ENCODE peak calls at places on chromosomes 3 and 15, in four cellular contexts. One of them, this sample, is unnamed.

GRCh38 chr15:63185206-63185605 is 4.2 kb upstream of the RAB8B start:
- DNase-seq in stomach: no peak
- DNase-seq in NCI-H2081: no peak
- DNase-seq in stimulated activated CD4-positive, alpha-beta T cell treated with anti-CD3 and anti-CD28 coated beads, Interleukin-2, amount 100 ng/mL, for 24 hours: no peak
- DNase-seq in this sample: no peak

GRCh38 chr3:124273651-124274050 is 281.7 kb upstream of the ROPN1 start:
- DNase-seq in stomach: no peak
- DNase-seq in NCI-H2081: no peak
- DNase-seq in stimulated activated CD4-positive, alpha-beta T cell treated with anti-CD3 and anti-CD28 coated beads, Interleukin-2, amount 100 ng/mL, for 24 hours: no peak
- DNase-seq in this sample: no peak

GRCh38 chr3:193301441-193301840 is 60.4 kb downstream of the PLAAT1 start:
- DNase-seq in stomach: no peak
- DNase-seq in NCI-H2081: peak
- DNase-seq in stimulated activated CD4-positive, alpha-beta T cell treated with anti-CD3 and anti-CD28 coated beads, Interleukin-2, amount 100 ng/mL, for 24 hours: no peak
- DNase-seq in this sample: no peak

GRCh38 chr3:31606453-31606852 is 73.7 kb downstream of the STT3B start:
- DNase-seq in stomach: no peak
- DNase-seq in NCI-H2081: no peak
- DNase-seq in stimulated activated CD4-positive, alpha-beta T cell treated with anti-CD3 and anti-CD28 coated beads, Interleukin-2, amount 100 ng/mL, for 24 hours: no peak
- DNase-seq in this sample: no peak

GRCh38 chr15:88651971-88652370 is 13.2 kb downstream of the ISG20 start:
- DNase-seq in stomach: no peak
- DNase-seq in NCI-H2081: no peak
- DNase-seq in stimulated activated CD4-positive, alpha-beta T cell treated with anti-CD3 and anti-CD28 coated beads, Interleukin-2, amount 100 ng/mL, for 24 hours: no peak
- DNase-seq in this sample: no peak

GRCh38 chr3:108117245-108117644 is 26.4 kb upstream of the CD47 start:
- DNase-seq in stomach: no peak
- DNase-seq in NCI-H2081: no peak
- DNase-seq in stimulated activated CD4-positive, alpha-beta T cell treated with anti-CD3 and anti-CD28 coated beads, Interleukin-2, amount 100 ng/mL, for 24 hours: no peak
- DNase-seq in this sample: no peak

GRCh38 chr15:41607033-41607432 is 48.0 kb downstream of the TYRO3 start:
- DNase-seq in stomach: no peak
- DNase-seq in NCI-H2081: no peak
- DNase-seq in stimulated activated CD4-positive, alpha-beta T cell treated with anti-CD3 and anti-CD28 coated beads, Interleukin-2, amount 100 ng/mL, for 24 hours: no peak
- DNase-seq in this sample: no peak

GRCh38 chr3:72977463-72977862 is 19.1 kb upstream of the PPP4R2 start:
- DNase-seq in stomach: no peak
- DNase-seq in NCI-H2081: no peak
- DNase-seq in stimulated activated CD4-positive, alpha-beta T cell treated with anti-CD3 and anti-CD28 coated beads, Interleukin-2, amount 100 ng/mL, for 24 hours: no peak
- DNase-seq in this sample: peak

GRCh38 chr15:81336568-81336967 is 12.6 kb upstream of the STARD5 start:
- DNase-seq in stomach: no peak
- DNase-seq in NCI-H2081: no peak
- DNase-seq in stimulated activated CD4-positive, alpha-beta T cell treated with anti-CD3 and anti-CD28 coated beads, Interleukin-2, amount 100 ng/mL, for 24 hours: peak
- DNase-seq in this sample: peak

GRCh38 chr15:91881551-91882297 is 28.2 kb downstream of the SLCO3A1 start:
- DNase-seq in stomach: no peak
- DNase-seq in NCI-H2081: no peak
- DNase-seq in stimulated activated CD4-positive, alpha-beta T cell treated with anti-CD3 and anti-CD28 coated beads, Interleukin-2, amount 100 ng/mL, for 24 hours: no peak
- DNase-seq in this sample: no peak

GRCh38 chr3:142947799-142948575 is 15.5 kb downstream of the PAQR9 start:
- DNase-seq in stomach: no peak
- DNase-seq in NCI-H2081: no peak
- DNase-seq in stimulated activated CD4-positive, alpha-beta T cell treated with anti-CD3 and anti-CD28 coated beads, Interleukin-2, amount 100 ng/mL, for 24 hours: peak
- DNase-seq in this sample: peak

GRCh38 chr3:132205609-132206008 is 111.6 kb upstream of the ACP3 start:
- DNase-seq in stomach: no peak
- DNase-seq in NCI-H2081: no peak
- DNase-seq in stimulated activated CD4-positive, alpha-beta T cell treated with anti-CD3 and anti-CD28 coated beads, Interleukin-2, amount 100 ng/mL, for 24 hours: no peak
- DNase-seq in this sample: no peak

GRCh38 chr15:59174846-59175831 is 31.5 kb upstream of the LDHAL6B start:
- DNase-seq in stomach: peak
- DNase-seq in NCI-H2081: peak
- DNase-seq in stimulated activated CD4-positive, alpha-beta T cell treated with anti-CD3 and anti-CD28 coated beads, Interleukin-2, amount 100 ng/mL, for 24 hours: peak
- DNase-seq in this sample: peak

GRCh38 chr3:194267744-194268658 is 83.1 kb downstream of the CPN2 start:
- DNase-seq in stomach: no peak
- DNase-seq in NCI-H2081: no peak
- DNase-seq in stimulated activated CD4-positive, alpha-beta T cell treated with anti-CD3 and anti-CD28 coated beads, Interleukin-2, amount 100 ng/mL, for 24 hours: no peak
- DNase-seq in this sample: no peak

GRCh38 chr3:157139938-157140534 is 19.9 kb downstream of the CCNL1 start:
- DNase-seq in stomach: no peak
- DNase-seq in NCI-H2081: no peak
- DNase-seq in stimulated activated CD4-positive, alpha-beta T cell treated with anti-CD3 and anti-CD28 coated beads, Interleukin-2, amount 100 ng/mL, for 24 hours: no peak
- DNase-seq in this sample: no peak

GRCh38 chr3:10303105-10303504 is 10.4 kb upstream of the GHRL start:
- DNase-seq in stomach: no peak
- DNase-seq in NCI-H2081: no peak
- DNase-seq in stimulated activated CD4-positive, alpha-beta T cell treated with anti-CD3 and anti-CD28 coated beads, Interleukin-2, amount 100 ng/mL, for 24 hours: no peak
- DNase-seq in this sample: no peak

GRCh38 chr3:142276780-142277179 is 51.4 kb upstream of the GK5 start:
- DNase-seq in stomach: no peak
- DNase-seq in NCI-H2081: no peak
- DNase-seq in stimulated activated CD4-positive, alpha-beta T cell treated with anti-CD3 and anti-CD28 coated beads, Interleukin-2, amount 100 ng/mL, for 24 hours: no peak
- DNase-seq in this sample: no peak

GRCh38 chr3:69009559-69010410 is 3.7 kb downstream of the EOGT start:
- DNase-seq in stomach: no peak
- DNase-seq in NCI-H2081: no peak
- DNase-seq in stimulated activated CD4-positive, alpha-beta T cell treated with anti-CD3 and anti-CD28 coated beads, Interleukin-2, amount 100 ng/mL, for 24 hours: no peak
- DNase-seq in this sample: no peak

GRCh38 chr15:70783610-70784021 is 20.3 kb upstream of the UACA start:
- DNase-seq in stomach: peak
- DNase-seq in NCI-H2081: no peak
- DNase-seq in stimulated activated CD4-positive, alpha-beta T cell treated with anti-CD3 and anti-CD28 coated beads, Interleukin-2, amount 100 ng/mL, for 24 hours: no peak
- DNase-seq in this sample: no peak

GRCh38 chr15:52677593-52677992 is 1.6 kb downstream of the ATOSA start:
- DNase-seq in stomach: no peak
- DNase-seq in NCI-H2081: no peak
- DNase-seq in stimulated activated CD4-positive, alpha-beta T cell treated with anti-CD3 and anti-CD28 coated beads, Interleukin-2, amount 100 ng/mL, for 24 hours: no peak
- DNase-seq in this sample: no peak

GRCh38 chr3:155024006-155024638 is 56.0 kb upstream of the MME start:
- DNase-seq in stomach: no peak
- DNase-seq in NCI-H2081: no peak
- DNase-seq in stimulated activated CD4-positive, alpha-beta T cell treated with anti-CD3 and anti-CD28 coated beads, Interleukin-2, amount 100 ng/mL, for 24 hours: no peak
- DNase-seq in this sample: no peak

GRCh38 chr3:160395297-160395696 is 3.7 kb downstream of the IFT80 start:
- DNase-seq in stomach: no peak
- DNase-seq in NCI-H2081: peak
- DNase-seq in stimulated activated CD4-positive, alpha-beta T cell treated with anti-CD3 and anti-CD28 coated beads, Interleukin-2, amount 100 ng/mL, for 24 hours: no peak
- DNase-seq in this sample: no peak

GRCh38 chr15:55703873-55704285 is 39.1 kb downstream of the PRTG start:
- DNase-seq in stomach: no peak
- DNase-seq in NCI-H2081: no peak
- DNase-seq in stimulated activated CD4-positive, alpha-beta T cell treated with anti-CD3 and anti-CD28 coated beads, Interleukin-2, amount 100 ng/mL, for 24 hours: no peak
- DNase-seq in this sample: no peak

GRCh38 chr3:151673974-151674373 is 59.8 kb upstream of the AADACL2 start:
- DNase-seq in stomach: no peak
- DNase-seq in NCI-H2081: no peak
- DNase-seq in stimulated activated CD4-positive, alpha-beta T cell treated with anti-CD3 and anti-CD28 coated beads, Interleukin-2, amount 100 ng/mL, for 24 hours: no peak
- DNase-seq in this sample: no peak

GRCh38 chr3:158845748-158846350 is 44.0 kb downstream of the MFSD1 start:
- DNase-seq in stomach: no peak
- DNase-seq in NCI-H2081: peak
- DNase-seq in stimulated activated CD4-positive, alpha-beta T cell treated with anti-CD3 and anti-CD28 coated beads, Interleukin-2, amount 100 ng/mL, for 24 hours: peak
- DNase-seq in this sample: peak

GRCh38 chr3:55524565-55525244 is 37.6 kb upstream of the WNT5A start:
- DNase-seq in stomach: no peak
- DNase-seq in NCI-H2081: no peak
- DNase-seq in stimulated activated CD4-positive, alpha-beta T cell treated with anti-CD3 and anti-CD28 coated beads, Interleukin-2, amount 100 ng/mL, for 24 hours: no peak
- DNase-seq in this sample: no peak

GRCh38 chr3:101878589-101878988 is 29.3 kb downstream of the NFKBIZ start:
- DNase-seq in stomach: no peak
- DNase-seq in NCI-H2081: peak
- DNase-seq in stimulated activated CD4-positive, alpha-beta T cell treated with anti-CD3 and anti-CD28 coated beads, Interleukin-2, amount 100 ng/mL, for 24 hours: no peak
- DNase-seq in this sample: no peak

GRCh38 chr3:171556133-171556532 is 95.9 kb upstream of the TNIK start:
- DNase-seq in stomach: no peak
- DNase-seq in NCI-H2081: no peak
- DNase-seq in stimulated activated CD4-positive, alpha-beta T cell treated with anti-CD3 and anti-CD28 coated beads, Interleukin-2, amount 100 ng/mL, for 24 hours: no peak
- DNase-seq in this sample: no peak